ENCODE peak calls at places on chromosomes 11 and 22, in four cellular contexts. U is effector memory CD4-positive, alpha-beta T cell; D is body of pancreas; Y is colonic mucosa. I is an unnamed sample.
A peak's percentile ranks its signal among the peaks of the same experiment; 100 is the strongest.

GRCh38 chr11:17734986-17735822 is 623 bp downstream of the KCNC1 start:
- DNase-seq in U (no peak), D (peak; percentile 79), Y (peak; percentile 30), I (no peak)

GRCh38 chr11:120375076-120375475 is 38.9 kb downstream of the ARHGEF12 start:
- DNase-seq in Y (no peak), U (no peak), D (no peak), I (no peak)

GRCh38 chr11:22392561-22392960 is 54.4 kb downstream of the SLC17A6 start:
- DNase-seq in Y (no peak), U (no peak), D (no peak), I (no peak)

GRCh38 chr11:64150481-64151239 is 15.3 kb downstream of the MACROD1 start:
- DNase-seq in U (no peak), Y (no peak), D (peak; percentile 88), I (no peak)

GRCh38 chr22:22591348-22592299 is 32.6 kb upstream of the PRAME start:
- DNase-seq in D (no peak), U (no peak), Y (no peak), I (no peak)

GRCh38 chr22:20021196-20022181 is 579 bp downstream of the TANGO2 start:
- DNase-seq in Y (peak; percentile 47), D (peak; percentile 77), U (peak; percentile 15), I (peak; percentile 82)

GRCh38 chr22:24066260-24066659 is 55.2 kb downstream of the CABIN1 start:
- DNase-seq in U (no peak), Y (no peak), D (no peak), I (no peak)

GRCh38 chr11:73154178-73154577 is 12.1 kb upstream of the FCHSD2 start:
- DNase-seq in Y (no peak), D (no peak), U (no peak), I (no peak)

GRCh38 chr11:17350455-17351170 is 987 bp upstream of the NCR3LG1 start:
- DNase-seq in Y (no peak), D (no peak), U (no peak), I (no peak)

GRCh38 chr11:83257638-83258229 is 28.4 kb downstream of the CCDC90B start:
- DNase-seq in D (no peak), Y (no peak), U (no peak), I (no peak)

GRCh38 chr11:126468102-126468521 is 112.6 kb downstream of the ST3GAL4 start:
- DNase-seq in U (no peak), D (no peak), Y (no peak), I (no peak)

GRCh38 chr11:36455658-36456111 is 54.4 kb downstream of the TRAF6 start:
- DNase-seq in U (no peak), D (peak; percentile 31), Y (no peak), I (peak; percentile 94)

GRCh38 chr11:72776844-72777754 is 16.7 kb downstream of the STARD10 start:
- DNase-seq in D (peak; percentile 88), U (no peak), Y (peak; percentile 49), I (no peak)

GRCh38 chr11:133343951-133344350 is 188.3 kb downstream of the OPCML start:
- DNase-seq in D (no peak), Y (no peak), U (no peak), I (no peak)

GRCh38 chr11:12063251-12063650 is 47.1 kb upstream of the MICAL2 start:
- DNase-seq in D (no peak), U (no peak), Y (no peak), I (no peak)

GRCh38 chr11:5690736-5691135 is 1.1 kb downstream of the TRIM22 start:
- DNase-seq in Y (no peak), U (no peak), D (no peak), I (no peak)

GRCh38 chr22:42077486-42078125 is 1.9 kb upstream of the SMDT1 start:
- DNase-seq in U (no peak), D (no peak), Y (no peak), I (no peak)

GRCh38 chr11:330694-331314 is 10.1 kb upstream of the IFITM3 start:
- DNase-seq in D (no peak), Y (peak; percentile 22), U (no peak), I (no peak)

GRCh38 chr11:92324890-92325289 is 100.3 kb downstream of the FAT3 start:
- DNase-seq in D (no peak), U (no peak), Y (no peak), I (no peak)

GRCh38 chr11:120324932-120325810 is at the start of gene TLCD5:
- DNase-seq in Y (no peak), U (peak; percentile 26), D (peak; percentile 68), I (no peak)

GRCh38 chr11:61791737-61792309 is 576 bp downstream of the TMEM258 start:
- DNase-seq in U (peak; percentile 38), Y (peak; percentile 68), D (peak; percentile 79), I (peak; percentile 80)

GRCh38 chr11:8765294-8765693 is 82.7 kb downstream of the RPL27A start:
- DNase-seq in D (no peak), U (no peak), Y (no peak), I (no peak)

GRCh38 chr11:77660947-77661346 is 23.4 kb upstream of the CLNS1A start:
- DNase-seq in U (no peak), Y (no peak), D (no peak), I (no peak)

GRCh38 chr11:96279421-96280290 is 63.3 kb downstream of the MAML2 start:
- DNase-seq in D (no peak), Y (peak; percentile 46), U (no peak), I (no peak)

GRCh38 chr11:14357843-14358728 is 897 bp downstream of the RRAS2 start:
- DNase-seq in D (peak; percentile 70), Y (peak; percentile 70), U (peak; percentile 7), I (no peak)

GRCh38 chr22:48742556-48743343 is 1084.9 kb downstream of the BRD1 start:
- DNase-seq in D (no peak), Y (peak; percentile 10), U (no peak), I (no peak)

GRCh38 chr22:36136475-36136874 is 24.1 kb downstream of the APOL3 start:
- DNase-seq in U (no peak), Y (no peak), D (no peak), I (peak; percentile 89)

GRCh38 chr22:23698094-23698493 is 7.3 kb downstream of the RGL4 start:
- DNase-seq in U (no peak), Y (no peak), D (no peak), I (no peak)

GRCh38 chr11:44305149-44305642 is 4.7 kb downstream of the ALX4 start:
- DNase-seq in U (no peak), Y (no peak), D (no peak), I (no peak)

GRCh38 chr11:8934735-8935478 is 2.2 kb upstream of the C11orf16 start:
- DNase-seq in D (no peak), Y (no peak), U (no peak), I (no peak)

GRCh38 chr11:21723681-21724080 is 469.2 kb upstream of the ANO5 start:
- DNase-seq in D (no peak), U (no peak), Y (no peak), I (no peak)

GRCh38 chr11:34426766-34427170 is 12.0 kb upstream of the CAT start:
- DNase-seq in D (no peak), Y (no peak), U (no peak), I (no peak)

GRCh38 chr11:34432822-34433221 is 5.9 kb upstream of the CAT start:
- DNase-seq in Y (no peak), U (no peak), D (no peak), I (no peak)

GRCh38 chr11:34427171-34427805 is 11.4 kb upstream of the CAT start:
- DNase-seq in U (no peak), Y (no peak), D (no peak), I (no peak)

GRCh38 chr11:34433899-34434298 is 4.8 kb upstream of the CAT start:
- DNase-seq in Y (no peak), U (no peak), D (no peak), I (no peak)

DNA sequence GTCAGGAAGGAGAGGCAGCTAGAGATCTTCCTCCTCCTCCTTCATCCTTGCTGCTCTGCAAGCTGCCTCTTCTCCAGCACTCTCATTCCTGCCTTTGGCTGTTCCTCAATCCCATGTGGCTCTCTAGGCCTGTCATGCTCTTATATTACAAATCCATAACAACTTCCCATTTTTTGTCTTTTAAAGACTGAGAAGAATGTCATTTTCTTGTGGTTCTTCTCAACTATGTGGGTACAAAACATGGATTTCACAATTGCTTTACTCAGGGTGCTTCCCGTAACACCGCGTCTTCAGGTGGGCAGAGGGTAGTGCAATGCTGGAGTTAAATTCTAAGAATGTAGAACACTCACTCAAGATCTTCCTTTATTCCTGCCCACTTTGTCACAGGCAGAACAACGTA is 6.8 kb upstream of the CAT start:
- DNase-seq in Y (no peak), D (no peak), U (no peak), I (no peak)
- H3K4me3 ChIP-seq in Y (no peak overlapping the region), D (no peak overlapping the region), U (no peak overlapping the region), I (no peak overlapping the region)

DNA sequence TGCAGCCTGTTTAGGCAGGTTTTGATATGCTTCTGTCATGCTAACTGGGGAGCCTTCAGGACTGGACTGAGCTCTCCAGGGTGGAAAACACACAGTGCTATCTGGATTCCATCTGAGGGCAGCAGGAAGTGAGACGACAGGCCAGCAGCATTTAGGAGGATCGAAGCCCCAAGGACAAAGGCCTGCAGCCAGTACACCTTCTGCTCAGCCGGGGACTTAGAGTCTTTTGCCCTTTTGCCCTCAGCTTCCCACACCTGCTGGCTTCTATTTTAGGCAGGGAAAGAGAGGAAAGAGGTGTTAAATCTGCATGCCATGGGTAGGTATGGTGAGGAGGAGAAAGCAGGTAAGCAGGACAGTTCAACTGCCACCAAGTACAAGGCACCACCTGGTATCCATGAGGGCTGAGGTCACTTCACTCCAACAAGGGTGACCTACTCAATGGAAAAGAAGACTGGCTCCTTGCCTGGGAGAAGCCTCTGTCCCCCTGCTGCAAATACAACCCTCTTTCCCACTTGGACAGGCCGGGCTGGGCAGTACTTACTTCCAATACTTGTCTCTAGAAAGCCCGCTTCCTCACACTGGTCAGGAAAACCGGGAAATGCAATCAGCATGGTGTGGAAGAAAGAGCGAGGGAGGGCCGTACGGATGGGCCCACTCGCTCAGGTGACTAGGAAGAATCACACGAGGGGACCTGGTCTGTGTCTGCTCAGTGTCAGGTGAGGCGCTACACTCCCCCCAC is 12.3 kb downstream of the LARGE2 start:
- DNase-seq in Y (no peak), U (no peak), D (peak; percentile 50), I (no peak)
- H3K27ac ChIP-seq in Y (no peak overlapping the region), U (no peak overlapping the region), D (peak overlapping the region; percentile 52), I (no peak overlapping the region)

GRCh38 chr11:122159861-122160260 is 43.8 kb upstream of the BLID start:
- DNase-seq in U (no peak), D (no peak), Y (no peak), I (no peak)

GRCh38 chr11:122165972-122166371 is 50.0 kb upstream of the BLID start:
- DNase-seq in Y (no peak), D (no peak), U (no peak), I (no peak)

GRCh38 chr11:122161191-122161590 is 45.2 kb upstream of the BLID start:
- DNase-seq in D (no peak), Y (no peak), U (no peak), I (no peak)

GRCh38 chr11:122162095-122162494 is 46.1 kb upstream of the BLID start:
- DNase-seq in Y (no peak), U (no peak), D (no peak), I (no peak)

DNA sequence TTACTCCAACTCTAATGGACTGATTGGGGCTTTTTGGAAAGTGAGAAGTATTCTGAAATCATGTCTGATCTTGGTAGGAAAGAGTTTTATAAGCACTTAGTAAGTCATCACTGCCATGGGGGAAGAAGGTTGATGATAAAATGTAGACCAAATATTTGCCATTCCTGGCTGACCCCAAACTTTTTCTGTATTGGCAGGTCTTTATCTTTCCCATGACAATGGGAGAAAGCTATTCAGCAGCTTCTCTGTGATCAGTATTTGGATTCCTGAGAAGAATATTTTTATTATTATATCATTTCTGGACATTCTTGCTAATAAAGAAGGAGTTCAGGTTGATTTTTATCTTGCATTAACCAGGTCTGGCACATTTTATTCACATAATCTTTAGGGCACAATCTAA is 47.4 kb upstream of the BLID start:
- DNase-seq in U (no peak), D (no peak), Y (no peak), I (no peak)
- H3K4me3 ChIP-seq in U (no peak overlapping the region), D (no peak overlapping the region), Y (no peak overlapping the region), I (no peak overlapping the region)

GRCh38 chr11:115207916-115208315 is 296.3 kb downstream of the CADM1 start:
- DNase-seq in Y (no peak), U (no peak), D (no peak), I (no peak)
- H3K27ac ChIP-seq in Y (no peak overlapping the region), U (no peak overlapping the region), D (no peak overlapping the region), I (peak overlapping the region; percentile 36)

I was measured in right atrium auricular region.